ENCODE peak calls at places on chromosomes 12 and 14, in eight cellular contexts. One of them, this sample, is unnamed.

GRCh38 chr14:69797573-69798338 is 715 bp upstream of the SLC10A1 start:
- DNase-seq in progenitor cell of endocrine pancreas: no peak
- DNase-seq in fibroblast of mammary gland: no peak
- DNase-seq in psoas muscle: no peak
- DNase-seq in choroid plexus epithelial cell: no peak
- DNase-seq in transverse colon: peak
- DNase-seq in HepG2: no peak
- DNase-seq in GM12865: no peak
- DNase-seq in this sample: no peak

GRCh38 chr14:32417956-32418552 is 89.0 kb downstream of the AKAP6 start:
- DNase-seq in progenitor cell of endocrine pancreas: no peak
- DNase-seq in fibroblast of mammary gland: peak
- DNase-seq in psoas muscle: no peak
- DNase-seq in choroid plexus epithelial cell: peak
- DNase-seq in transverse colon: peak
- DNase-seq in HepG2: no peak
- DNase-seq in GM12865: no peak
- DNase-seq in this sample: no peak

GRCh38 chr12:64534672-64535199 is 75.6 kb upstream of the RASSF3 start:
- DNase-seq in progenitor cell of endocrine pancreas: no peak
- DNase-seq in fibroblast of mammary gland: no peak
- DNase-seq in psoas muscle: no peak
- DNase-seq in choroid plexus epithelial cell: no peak
- DNase-seq in transverse colon: no peak
- DNase-seq in HepG2: no peak
- DNase-seq in GM12865: no peak
- DNase-seq in this sample: no peak

GRCh38 chr12:91316825-91317224 is 134.2 kb upstream of the DCN start:
- DNase-seq in progenitor cell of endocrine pancreas: no peak
- DNase-seq in fibroblast of mammary gland: peak
- DNase-seq in psoas muscle: no peak
- DNase-seq in choroid plexus epithelial cell: peak
- DNase-seq in transverse colon: no peak
- DNase-seq in HepG2: no peak
- DNase-seq in GM12865: no peak
- DNase-seq in this sample: no peak

GRCh38 chr14:100608586-100609330 is 21.5 kb upstream of the BEGAIN start:
- DNase-seq in progenitor cell of endocrine pancreas: no peak
- DNase-seq in fibroblast of mammary gland: no peak
- DNase-seq in psoas muscle: no peak
- DNase-seq in choroid plexus epithelial cell: no peak
- DNase-seq in transverse colon: peak
- DNase-seq in HepG2: no peak
- DNase-seq in GM12865: no peak
- DNase-seq in this sample: no peak

GRCh38 chr14:99612065-99612736 is 8.2 kb upstream of the CCDC85C start:
- DNase-seq in progenitor cell of endocrine pancreas: no peak
- DNase-seq in fibroblast of mammary gland: no peak
- DNase-seq in psoas muscle: no peak
- DNase-seq in choroid plexus epithelial cell: no peak
- DNase-seq in transverse colon: peak
- DNase-seq in HepG2: no peak
- DNase-seq in GM12865: no peak
- DNase-seq in this sample: no peak

GRCh38 chr12:81295286-81295685 is 217.4 kb downstream of the ACSS3 start:
- DNase-seq in progenitor cell of endocrine pancreas: no peak
- DNase-seq in fibroblast of mammary gland: no peak
- DNase-seq in psoas muscle: no peak
- DNase-seq in choroid plexus epithelial cell: no peak
- DNase-seq in transverse colon: no peak
- DNase-seq in HepG2: no peak
- DNase-seq in GM12865: no peak
- DNase-seq in this sample: no peak

GRCh38 chr14:95710106-95710505 is 3.8 kb downstream of the TCL1A start:
- DNase-seq in progenitor cell of endocrine pancreas: no peak
- DNase-seq in fibroblast of mammary gland: no peak
- DNase-seq in psoas muscle: no peak
- DNase-seq in choroid plexus epithelial cell: no peak
- DNase-seq in transverse colon: no peak
- DNase-seq in HepG2: no peak
- DNase-seq in GM12865: no peak
- DNase-seq in this sample: no peak

GRCh38 chr12:117347588-117347987 is 13.8 kb downstream of the NOS1 start:
- DNase-seq in progenitor cell of endocrine pancreas: no peak
- DNase-seq in fibroblast of mammary gland: no peak
- DNase-seq in psoas muscle: no peak
- DNase-seq in choroid plexus epithelial cell: no peak
- DNase-seq in transverse colon: no peak
- DNase-seq in HepG2: no peak
- DNase-seq in GM12865: peak
- DNase-seq in this sample: no peak

GRCh38 chr14:38877744-38878388 is 225.2 kb downstream of the SEC23A start:
- DNase-seq in progenitor cell of endocrine pancreas: no peak
- DNase-seq in fibroblast of mammary gland: no peak
- DNase-seq in psoas muscle: no peak
- DNase-seq in choroid plexus epithelial cell: no peak
- DNase-seq in transverse colon: no peak
- DNase-seq in HepG2: no peak
- DNase-seq in GM12865: no peak
- DNase-seq in this sample: no peak

GRCh38 chr12:84954415-84954814 is 41.8 kb upstream of the SLC6A15 start:
- DNase-seq in progenitor cell of endocrine pancreas: no peak
- DNase-seq in fibroblast of mammary gland: no peak
- DNase-seq in psoas muscle: no peak
- DNase-seq in choroid plexus epithelial cell: no peak
- DNase-seq in transverse colon: no peak
- DNase-seq in HepG2: no peak
- DNase-seq in GM12865: no peak
- DNase-seq in this sample: no peak

GRCh38 chr12:94900496-94900895 is 103.0 kb downstream of the NDUFA12 start:
- DNase-seq in progenitor cell of endocrine pancreas: no peak
- DNase-seq in fibroblast of mammary gland: no peak
- DNase-seq in psoas muscle: no peak
- DNase-seq in choroid plexus epithelial cell: no peak
- DNase-seq in transverse colon: no peak
- DNase-seq in HepG2: no peak
- DNase-seq in GM12865: no peak
- DNase-seq in this sample: no peak

GRCh38 chr12:95037906-95038305 is 34.4 kb upstream of the NDUFA12 start:
- DNase-seq in progenitor cell of endocrine pancreas: no peak
- DNase-seq in fibroblast of mammary gland: no peak
- DNase-seq in psoas muscle: no peak
- DNase-seq in choroid plexus epithelial cell: no peak
- DNase-seq in transverse colon: no peak
- DNase-seq in HepG2: no peak
- DNase-seq in GM12865: no peak
- DNase-seq in this sample: no peak

GRCh38 chr12:63792333-63792732 is 12.6 kb downstream of the RXYLT1 start:
- DNase-seq in progenitor cell of endocrine pancreas: no peak
- DNase-seq in fibroblast of mammary gland: no peak
- DNase-seq in psoas muscle: no peak
- DNase-seq in choroid plexus epithelial cell: no peak
- DNase-seq in transverse colon: no peak
- DNase-seq in HepG2: no peak
- DNase-seq in GM12865: no peak
- DNase-seq in this sample: no peak

GRCh38 chr12:20950248-20950647 is 139.7 kb downstream of the SLCO1B3 start:
- DNase-seq in progenitor cell of endocrine pancreas: no peak
- DNase-seq in fibroblast of mammary gland: peak
- DNase-seq in psoas muscle: no peak
- DNase-seq in choroid plexus epithelial cell: peak
- DNase-seq in transverse colon: no peak
- DNase-seq in HepG2: peak
- DNase-seq in GM12865: peak
- DNase-seq in this sample: no peak

GRCh38 chr12:20946732-20947131 is 136.2 kb downstream of the SLCO1B3 start:
- DNase-seq in progenitor cell of endocrine pancreas: no peak
- DNase-seq in fibroblast of mammary gland: peak
- DNase-seq in psoas muscle: no peak
- DNase-seq in choroid plexus epithelial cell: peak
- DNase-seq in transverse colon: no peak
- DNase-seq in HepG2: peak
- DNase-seq in GM12865: peak
- DNase-seq in this sample: peak
- TF ChIP-seq CTCF in progenitor cell of endocrine pancreas: peak
- TF ChIP-seq CTCF in fibroblast of mammary gland: peak
- TF ChIP-seq CTCF in psoas muscle: peak
- TF ChIP-seq CTCF in choroid plexus epithelial cell: peak
- TF ChIP-seq CTCF in transverse colon: peak
- TF ChIP-seq CTCF in HepG2: peak
- TF ChIP-seq CTCF in GM12865: peak
- TF ChIP-seq CTCF in this sample: peak

GRCh38 chr12:131014343-131014742 is 60.6 kb downstream of the ADGRD1 start:
- DNase-seq in progenitor cell of endocrine pancreas: no peak
- DNase-seq in fibroblast of mammary gland: no peak
- DNase-seq in psoas muscle: no peak
- DNase-seq in choroid plexus epithelial cell: no peak
- DNase-seq in transverse colon: no peak
- DNase-seq in HepG2: no peak
- DNase-seq in GM12865: no peak
- DNase-seq in this sample: no peak
- TF ChIP-seq CTCF in progenitor cell of endocrine pancreas: no peak
- TF ChIP-seq CTCF in fibroblast of mammary gland: no peak
- TF ChIP-seq CTCF in psoas muscle: no peak
- TF ChIP-seq CTCF in choroid plexus epithelial cell: no peak
- TF ChIP-seq CTCF in transverse colon: no peak
- TF ChIP-seq CTCF in HepG2: no peak
- TF ChIP-seq CTCF in GM12865: no peak
- TF ChIP-seq CTCF in this sample: no peak

DNA sequence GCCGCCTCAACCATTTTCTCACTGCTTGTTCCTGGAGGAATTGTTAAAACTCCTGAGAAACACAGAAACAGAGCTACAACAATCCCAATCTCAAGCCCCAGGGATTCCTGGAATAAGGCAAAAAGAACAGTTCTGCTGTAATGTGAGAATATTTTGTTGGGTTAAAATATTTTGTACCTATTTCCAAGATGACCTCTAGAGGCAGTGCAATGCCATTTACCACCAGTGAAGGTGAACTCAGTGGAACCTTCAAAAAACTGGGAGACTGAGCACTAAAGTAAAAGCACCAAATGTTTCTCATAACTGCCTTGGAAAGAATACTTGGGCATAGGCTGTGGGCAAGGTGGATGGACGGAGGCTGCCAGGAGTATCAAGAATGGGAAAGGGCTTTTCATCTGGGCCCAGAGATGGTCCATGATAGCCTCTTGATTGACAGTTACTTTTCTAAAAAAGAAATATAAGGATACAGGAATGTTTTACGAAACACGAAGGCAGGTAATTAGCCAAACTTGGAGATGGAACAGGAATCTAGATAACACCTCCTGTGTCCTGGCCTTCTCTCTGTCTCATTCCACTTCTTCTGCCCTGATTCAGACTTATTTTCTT is 334.0 kb upstream of the FLRT2 start:
- DNase-seq in progenitor cell of endocrine pancreas: no peak
- DNase-seq in fibroblast of mammary gland: peak
- DNase-seq in psoas muscle: no peak
- DNase-seq in choroid plexus epithelial cell: peak
- DNase-seq in transverse colon: no peak
- DNase-seq in HepG2: no peak
- DNase-seq in GM12865: no peak
- DNase-seq in this sample: no peak
- TF ChIP-seq CTCF in progenitor cell of endocrine pancreas: peak
- TF ChIP-seq CTCF in fibroblast of mammary gland: peak
- TF ChIP-seq CTCF in psoas muscle: peak
- TF ChIP-seq CTCF in choroid plexus epithelial cell: peak
- TF ChIP-seq CTCF in transverse colon: no peak
- TF ChIP-seq CTCF in HepG2: peak
- TF ChIP-seq CTCF in GM12865: peak
- TF ChIP-seq CTCF in this sample: peak

GRCh38 chr14:93034671-93034994 is 81.1 kb downstream of the ITPK1 start:
- DNase-seq in progenitor cell of endocrine pancreas: no peak
- DNase-seq in fibroblast of mammary gland: no peak
- DNase-seq in psoas muscle: no peak
- DNase-seq in choroid plexus epithelial cell: no peak
- DNase-seq in transverse colon: no peak
- DNase-seq in HepG2: no peak
- DNase-seq in GM12865: no peak
- DNase-seq in this sample: no peak
- TF ChIP-seq CTCF in progenitor cell of endocrine pancreas: no peak
- TF ChIP-seq CTCF in fibroblast of mammary gland: no peak
- TF ChIP-seq CTCF in psoas muscle: no peak
- TF ChIP-seq CTCF in choroid plexus epithelial cell: no peak
- TF ChIP-seq CTCF in transverse colon: no peak
- TF ChIP-seq CTCF in HepG2: no peak
- TF ChIP-seq CTCF in GM12865: no peak
- TF ChIP-seq CTCF in this sample: no peak

DNA sequence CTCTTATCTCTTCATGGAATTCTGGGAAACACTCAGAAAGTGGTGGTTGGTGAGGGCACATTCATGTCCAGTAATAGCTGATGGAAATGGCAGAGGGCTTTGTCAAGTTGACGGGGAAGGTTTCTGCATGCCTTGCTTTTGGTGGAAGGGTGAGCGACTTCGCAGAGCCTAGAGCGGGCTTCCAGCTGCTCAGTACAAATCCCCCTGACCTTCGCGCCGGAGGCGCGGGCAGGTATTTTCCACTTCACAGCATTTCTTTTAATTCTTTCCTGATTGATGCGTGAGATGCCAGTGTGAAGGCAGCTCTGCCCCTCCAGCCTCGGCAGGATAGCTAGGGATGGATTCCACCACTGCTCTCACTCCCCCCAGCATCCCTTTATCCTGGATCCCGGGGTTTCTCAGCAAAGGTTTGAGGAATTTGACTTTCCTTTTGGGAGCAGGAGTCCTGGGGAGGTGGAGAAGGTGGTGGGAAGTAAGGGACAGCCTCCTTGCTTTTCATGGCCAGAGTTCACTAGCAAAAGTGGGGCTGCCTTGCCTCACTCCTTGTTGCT is 198.4 kb downstream of the CHST11 start:
- DNase-seq in progenitor cell of endocrine pancreas: no peak
- DNase-seq in fibroblast of mammary gland: no peak
- DNase-seq in psoas muscle: no peak
- DNase-seq in choroid plexus epithelial cell: no peak
- DNase-seq in transverse colon: no peak
- DNase-seq in HepG2: no peak
- DNase-seq in GM12865: no peak
- DNase-seq in this sample: no peak
- TF ChIP-seq CTCF in progenitor cell of endocrine pancreas: no peak
- TF ChIP-seq CTCF in fibroblast of mammary gland: no peak
- TF ChIP-seq CTCF in psoas muscle: no peak
- TF ChIP-seq CTCF in choroid plexus epithelial cell: no peak
- TF ChIP-seq CTCF in transverse colon: no peak
- TF ChIP-seq CTCF in HepG2: no peak
- TF ChIP-seq CTCF in GM12865: no peak
- TF ChIP-seq CTCF in this sample: no peak

DNA sequence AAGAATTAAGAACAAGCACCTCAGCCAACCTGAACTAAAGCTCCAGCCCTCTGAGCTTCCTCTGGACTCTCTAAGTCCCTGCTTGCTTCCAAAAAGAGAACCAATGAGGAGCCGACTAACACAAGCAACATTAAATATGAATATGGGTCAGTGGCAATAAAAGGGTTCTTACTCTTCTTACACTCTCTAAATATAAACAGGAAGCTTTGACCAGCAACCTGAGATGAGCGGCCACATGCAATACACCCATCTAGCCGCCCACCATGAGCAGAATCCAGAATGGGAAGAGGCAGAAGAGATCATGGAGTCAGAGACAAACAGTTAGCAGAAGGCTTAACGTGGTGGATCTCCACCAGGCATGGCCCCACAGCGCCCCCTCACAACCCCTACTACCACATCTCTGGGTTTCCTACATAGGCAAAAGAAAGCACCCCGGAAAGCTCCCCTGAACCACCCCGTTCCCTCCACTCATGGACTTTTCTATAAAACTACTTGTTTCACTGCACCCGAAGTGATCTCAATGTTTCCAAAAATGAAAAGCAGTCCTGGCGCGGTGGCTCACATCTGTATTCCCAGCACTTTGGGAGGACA is 59.4 kb downstream of the TTC7B start:
- DNase-seq in progenitor cell of endocrine pancreas: no peak
- DNase-seq in fibroblast of mammary gland: no peak
- DNase-seq in psoas muscle: peak
- DNase-seq in choroid plexus epithelial cell: no peak
- DNase-seq in transverse colon: no peak
- DNase-seq in HepG2: no peak
- DNase-seq in GM12865: no peak
- DNase-seq in this sample: no peak
- TF ChIP-seq CTCF in progenitor cell of endocrine pancreas: no peak
- TF ChIP-seq CTCF in fibroblast of mammary gland: no peak
- TF ChIP-seq CTCF in psoas muscle: peak
- TF ChIP-seq CTCF in choroid plexus epithelial cell: peak
- TF ChIP-seq CTCF in transverse colon: no peak
- TF ChIP-seq CTCF in HepG2: peak
- TF ChIP-seq CTCF in GM12865: no peak
- TF ChIP-seq CTCF in this sample: no peak

This sample was measured in nephron progenitor cell.